ENCODE peak calls at places on chromosomes 2 and 18, in ten cellular contexts. One of them, this sample, is unnamed.

GRCh38 chr2:131058214-131058613 is 35.0 kb downstream of the FAM168B start:
- DNase-seq in foreskin fibroblast: no peak
- DNase-seq in bronchial epithelial cell: no peak
- DNase-seq in fibroblast of pulmonary artery: no peak
- DNase-seq in HFF-Myc: no peak
- DNase-seq in astrocyte: no peak
- DNase-seq in fibroblast of villous mesenchyme: no peak
- DNase-seq in keratinocyte: no peak
- DNase-seq in heart left ventricle: no peak
- DNase-seq in mucosa of descending colon: no peak
- DNase-seq in this sample: no peak

GRCh38 chr2:56680971-56681631 is 497.3 kb downstream of the CCDC85A start:
- DNase-seq in foreskin fibroblast: peak
- DNase-seq in bronchial epithelial cell: peak
- DNase-seq in fibroblast of pulmonary artery: peak
- DNase-seq in HFF-Myc: no peak
- DNase-seq in astrocyte: peak
- DNase-seq in fibroblast of villous mesenchyme: peak
- DNase-seq in keratinocyte: peak
- DNase-seq in heart left ventricle: no peak
- DNase-seq in mucosa of descending colon: no peak
- DNase-seq in this sample: no peak

GRCh38 chr2:85216927-85217326 is 83.7 kb downstream of the TCF7L1 start:
- DNase-seq in foreskin fibroblast: no peak
- DNase-seq in bronchial epithelial cell: peak
- DNase-seq in fibroblast of pulmonary artery: no peak
- DNase-seq in HFF-Myc: no peak
- DNase-seq in astrocyte: no peak
- DNase-seq in fibroblast of villous mesenchyme: no peak
- DNase-seq in keratinocyte: no peak
- DNase-seq in heart left ventricle: no peak
- DNase-seq in mucosa of descending colon: no peak
- DNase-seq in this sample: no peak

GRCh38 chr2:240928476-240929363 is 22.6 kb downstream of the CROCC2 start:
- DNase-seq in foreskin fibroblast: no peak
- DNase-seq in bronchial epithelial cell: no peak
- DNase-seq in fibroblast of pulmonary artery: no peak
- DNase-seq in HFF-Myc: no peak
- DNase-seq in astrocyte: no peak
- DNase-seq in fibroblast of villous mesenchyme: no peak
- DNase-seq in keratinocyte: no peak
- DNase-seq in heart left ventricle: no peak
- DNase-seq in mucosa of descending colon: no peak
- DNase-seq in this sample: no peak

GRCh38 chr18:23977709-23978483 is 36.7 kb upstream of the TTC39C start:
- DNase-seq in foreskin fibroblast: no peak
- DNase-seq in bronchial epithelial cell: no peak
- DNase-seq in fibroblast of pulmonary artery: peak
- DNase-seq in HFF-Myc: no peak
- DNase-seq in astrocyte: peak
- DNase-seq in fibroblast of villous mesenchyme: peak
- DNase-seq in keratinocyte: no peak
- DNase-seq in heart left ventricle: no peak
- DNase-seq in mucosa of descending colon: no peak
- DNase-seq in this sample: no peak

GRCh38 chr2:231037202-231037730 is at the start of gene C2orf72:
- DNase-seq in foreskin fibroblast: peak
- DNase-seq in bronchial epithelial cell: no peak
- DNase-seq in fibroblast of pulmonary artery: no peak
- DNase-seq in HFF-Myc: no peak
- DNase-seq in astrocyte: no peak
- DNase-seq in fibroblast of villous mesenchyme: no peak
- DNase-seq in keratinocyte: no peak
- DNase-seq in heart left ventricle: no peak
- DNase-seq in mucosa of descending colon: peak
- DNase-seq in this sample: no peak

GRCh38 chr18:51253476-51253875 is 56.0 kb upstream of the MEX3C start:
- DNase-seq in foreskin fibroblast: no peak
- DNase-seq in bronchial epithelial cell: no peak
- DNase-seq in fibroblast of pulmonary artery: no peak
- DNase-seq in HFF-Myc: no peak
- DNase-seq in astrocyte: no peak
- DNase-seq in fibroblast of villous mesenchyme: no peak
- DNase-seq in keratinocyte: no peak
- DNase-seq in heart left ventricle: no peak
- DNase-seq in mucosa of descending colon: no peak
- DNase-seq in this sample: no peak

GRCh38 chr2:73255007-73255644 is 21.0 kb downstream of the CCT7 start:
- DNase-seq in foreskin fibroblast: no peak
- DNase-seq in bronchial epithelial cell: peak
- DNase-seq in fibroblast of pulmonary artery: no peak
- DNase-seq in HFF-Myc: no peak
- DNase-seq in astrocyte: no peak
- DNase-seq in fibroblast of villous mesenchyme: no peak
- DNase-seq in keratinocyte: no peak
- DNase-seq in heart left ventricle: no peak
- DNase-seq in mucosa of descending colon: no peak
- DNase-seq in this sample: no peak

GRCh38 chr2:232235716-232236115 is 142.8 kb upstream of the ALPP start:
- DNase-seq in foreskin fibroblast: no peak
- DNase-seq in bronchial epithelial cell: peak
- DNase-seq in fibroblast of pulmonary artery: no peak
- DNase-seq in HFF-Myc: no peak
- DNase-seq in astrocyte: no peak
- DNase-seq in fibroblast of villous mesenchyme: no peak
- DNase-seq in keratinocyte: no peak
- DNase-seq in heart left ventricle: no peak
- DNase-seq in mucosa of descending colon: no peak
- DNase-seq in this sample: no peak

GRCh38 chr2:1653137-1653789 is 91.1 kb downstream of the PXDN start:
- DNase-seq in foreskin fibroblast: peak
- DNase-seq in bronchial epithelial cell: peak
- DNase-seq in fibroblast of pulmonary artery: peak
- DNase-seq in HFF-Myc: no peak
- DNase-seq in astrocyte: peak
- DNase-seq in fibroblast of villous mesenchyme: peak
- DNase-seq in keratinocyte: no peak
- DNase-seq in heart left ventricle: no peak
- DNase-seq in mucosa of descending colon: no peak
- DNase-seq in this sample: peak

GRCh38 chr2:11681722-11682589 is 12.0 kb upstream of the NTSR2 start:
- DNase-seq in foreskin fibroblast: no peak
- DNase-seq in bronchial epithelial cell: peak
- DNase-seq in fibroblast of pulmonary artery: no peak
- DNase-seq in HFF-Myc: no peak
- DNase-seq in astrocyte: no peak
- DNase-seq in fibroblast of villous mesenchyme: no peak
- DNase-seq in keratinocyte: no peak
- DNase-seq in heart left ventricle: no peak
- DNase-seq in mucosa of descending colon: peak
- DNase-seq in this sample: no peak
- H3K4me3 ChIP-seq in foreskin fibroblast: no peak
- H3K4me3 ChIP-seq in bronchial epithelial cell: no peak
- H3K4me3 ChIP-seq in fibroblast of pulmonary artery: no peak
- H3K4me3 ChIP-seq in HFF-Myc: no peak
- H3K4me3 ChIP-seq in astrocyte: no peak
- H3K4me3 ChIP-seq in fibroblast of villous mesenchyme: no peak
- H3K4me3 ChIP-seq in keratinocyte: no peak
- H3K4me3 ChIP-seq in heart left ventricle: no peak
- H3K4me3 ChIP-seq in mucosa of descending colon: no peak
- H3K4me3 ChIP-seq in this sample: no peak

GRCh38 chr2:180747728-180748127 is 232.7 kb upstream of the UBE2E3 start:
- DNase-seq in foreskin fibroblast: no peak
- DNase-seq in bronchial epithelial cell: peak
- DNase-seq in fibroblast of pulmonary artery: peak
- DNase-seq in HFF-Myc: no peak
- DNase-seq in astrocyte: peak
- DNase-seq in fibroblast of villous mesenchyme: no peak
- DNase-seq in keratinocyte: peak
- DNase-seq in heart left ventricle: no peak
- DNase-seq in mucosa of descending colon: no peak
- DNase-seq in this sample: no peak
- TF ChIP-seq CTCF in foreskin fibroblast: no peak
- TF ChIP-seq CTCF in bronchial epithelial cell: no peak
- TF ChIP-seq CTCF in fibroblast of pulmonary artery: no peak
- TF ChIP-seq CTCF in HFF-Myc: no peak
- TF ChIP-seq CTCF in astrocyte: no peak
- TF ChIP-seq CTCF in fibroblast of villous mesenchyme: no peak
- TF ChIP-seq CTCF in keratinocyte: no peak
- TF ChIP-seq CTCF in heart left ventricle: no peak
- TF ChIP-seq CTCF in mucosa of descending colon: no peak
- TF ChIP-seq CTCF in this sample: no peak

DNA sequence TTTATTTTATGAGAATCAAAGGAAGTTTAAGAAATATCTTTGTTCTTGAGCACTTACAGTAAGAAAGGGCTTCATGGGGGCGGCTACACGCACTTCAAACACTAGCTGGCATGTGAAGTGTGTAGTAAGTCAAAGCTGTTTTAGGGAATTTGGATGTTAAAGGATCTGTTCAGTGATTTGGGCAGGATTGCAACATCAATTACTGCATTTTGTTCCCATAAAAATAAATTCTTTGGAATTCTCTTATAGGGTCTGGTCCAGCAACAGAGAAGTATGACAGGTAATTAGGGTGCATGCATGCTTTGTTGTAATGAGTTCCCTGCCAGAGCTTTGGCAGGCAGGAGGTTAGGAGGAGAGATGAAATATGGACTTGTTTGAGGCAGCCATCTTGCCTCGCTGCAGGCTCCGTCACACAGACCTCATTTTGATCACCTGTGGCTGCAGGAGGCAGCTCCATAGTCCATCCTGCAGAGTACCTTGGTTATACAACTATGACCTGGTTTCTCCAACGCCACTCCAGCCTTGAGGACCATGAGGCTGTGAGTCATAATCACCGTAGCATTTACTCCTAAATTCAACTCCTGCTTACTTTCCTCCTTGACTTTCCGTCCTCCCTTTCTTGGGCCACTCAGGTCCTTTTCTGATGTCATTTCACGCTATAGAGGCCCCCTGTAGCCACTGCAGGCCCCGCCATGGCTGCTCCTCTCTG is 26.5 kb upstream of the EML4 start:
- DNase-seq in foreskin fibroblast: no peak
- DNase-seq in bronchial epithelial cell: no peak
- DNase-seq in fibroblast of pulmonary artery: peak
- DNase-seq in HFF-Myc: no peak
- DNase-seq in astrocyte: peak
- DNase-seq in fibroblast of villous mesenchyme: peak
- DNase-seq in keratinocyte: no peak
- DNase-seq in heart left ventricle: no peak
- DNase-seq in mucosa of descending colon: no peak
- DNase-seq in this sample: no peak
- H3K4me3 ChIP-seq in foreskin fibroblast: no peak
- H3K4me3 ChIP-seq in bronchial epithelial cell: no peak
- H3K4me3 ChIP-seq in fibroblast of pulmonary artery: peak
- H3K4me3 ChIP-seq in HFF-Myc: no peak
- H3K4me3 ChIP-seq in astrocyte: peak
- H3K4me3 ChIP-seq in fibroblast of villous mesenchyme: no peak
- H3K4me3 ChIP-seq in keratinocyte: peak
- H3K4me3 ChIP-seq in heart left ventricle: no peak
- H3K4me3 ChIP-seq in mucosa of descending colon: no peak
- H3K4me3 ChIP-seq in this sample: peak

GRCh38 chr2:148999451-148999891 is 39.0 kb upstream of the LYPD6B start:
- DNase-seq in foreskin fibroblast: peak
- DNase-seq in bronchial epithelial cell: no peak
- DNase-seq in fibroblast of pulmonary artery: no peak
- DNase-seq in HFF-Myc: no peak
- DNase-seq in astrocyte: no peak
- DNase-seq in fibroblast of villous mesenchyme: peak
- DNase-seq in keratinocyte: no peak
- DNase-seq in heart left ventricle: no peak
- DNase-seq in mucosa of descending colon: no peak
- DNase-seq in this sample: no peak
- TF ChIP-seq CTCF in foreskin fibroblast: no peak
- TF ChIP-seq CTCF in bronchial epithelial cell: no peak
- TF ChIP-seq CTCF in fibroblast of pulmonary artery: no peak
- TF ChIP-seq CTCF in HFF-Myc: no peak
- TF ChIP-seq CTCF in astrocyte: no peak
- TF ChIP-seq CTCF in fibroblast of villous mesenchyme: no peak
- TF ChIP-seq CTCF in keratinocyte: no peak
- TF ChIP-seq CTCF in heart left ventricle: no peak
- TF ChIP-seq CTCF in mucosa of descending colon: no peak
- TF ChIP-seq CTCF in this sample: no peak

GRCh38 chr18:65748321-65748720 is 2.5 kb upstream of the CDH7 start:
- DNase-seq in foreskin fibroblast: no peak
- DNase-seq in bronchial epithelial cell: no peak
- DNase-seq in fibroblast of pulmonary artery: no peak
- DNase-seq in HFF-Myc: no peak
- DNase-seq in astrocyte: no peak
- DNase-seq in fibroblast of villous mesenchyme: no peak
- DNase-seq in keratinocyte: no peak
- DNase-seq in heart left ventricle: no peak
- DNase-seq in mucosa of descending colon: no peak
- DNase-seq in this sample: no peak

GRCh38 chr18:65750421-65751144 is at the start of gene CDH7:
- DNase-seq in foreskin fibroblast: peak
- DNase-seq in bronchial epithelial cell: no peak
- DNase-seq in fibroblast of pulmonary artery: no peak
- DNase-seq in HFF-Myc: no peak
- DNase-seq in astrocyte: no peak
- DNase-seq in fibroblast of villous mesenchyme: no peak
- DNase-seq in keratinocyte: no peak
- DNase-seq in heart left ventricle: no peak
- DNase-seq in mucosa of descending colon: no peak
- DNase-seq in this sample: no peak

GRCh38 chr18:65752625-65753325 is 2.0 kb downstream of the CDH7 start:
- DNase-seq in foreskin fibroblast: no peak
- DNase-seq in bronchial epithelial cell: no peak
- DNase-seq in fibroblast of pulmonary artery: no peak
- DNase-seq in HFF-Myc: no peak
- DNase-seq in astrocyte: no peak
- DNase-seq in fibroblast of villous mesenchyme: no peak
- DNase-seq in keratinocyte: no peak
- DNase-seq in heart left ventricle: no peak
- DNase-seq in mucosa of descending colon: no peak
- DNase-seq in this sample: no peak

GRCh38 chr18:65751145-65752085 is 603 bp downstream of the CDH7 start:
- DNase-seq in foreskin fibroblast: peak
- DNase-seq in bronchial epithelial cell: no peak
- DNase-seq in fibroblast of pulmonary artery: no peak
- DNase-seq in HFF-Myc: no peak
- DNase-seq in astrocyte: peak
- DNase-seq in fibroblast of villous mesenchyme: no peak
- DNase-seq in keratinocyte: no peak
- DNase-seq in heart left ventricle: no peak
- DNase-seq in mucosa of descending colon: no peak
- DNase-seq in this sample: no peak

DNA sequence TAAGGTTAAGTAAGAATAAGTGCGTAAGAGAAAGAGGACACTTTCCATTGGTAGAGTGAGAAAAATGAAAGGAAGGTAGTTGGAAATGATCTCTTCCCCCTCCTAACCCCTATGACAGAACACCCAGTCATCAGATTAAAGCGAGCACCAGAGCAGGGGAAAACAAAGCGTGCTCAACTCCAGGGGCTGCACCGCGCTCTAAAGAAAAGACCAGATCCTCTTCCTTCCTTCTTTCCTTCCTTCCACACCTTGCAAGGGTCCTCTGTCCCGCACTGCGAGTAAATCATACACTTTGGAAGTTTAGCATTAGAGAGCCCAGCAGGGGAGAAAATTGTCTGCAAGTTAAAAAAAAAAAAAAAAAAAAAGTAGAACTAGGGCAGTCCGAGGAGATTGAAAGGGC is 931 bp upstream of the CDH7 start:
- DNase-seq in foreskin fibroblast: peak
- DNase-seq in bronchial epithelial cell: peak
- DNase-seq in fibroblast of pulmonary artery: no peak
- DNase-seq in HFF-Myc: no peak
- DNase-seq in astrocyte: no peak
- DNase-seq in fibroblast of villous mesenchyme: no peak
- DNase-seq in keratinocyte: no peak
- DNase-seq in heart left ventricle: no peak
- DNase-seq in mucosa of descending colon: no peak
- DNase-seq in this sample: no peak
- H3K4me3 ChIP-seq in foreskin fibroblast: no peak
- H3K4me3 ChIP-seq in bronchial epithelial cell: no peak
- H3K4me3 ChIP-seq in fibroblast of pulmonary artery: no peak
- H3K4me3 ChIP-seq in HFF-Myc: no peak
- H3K4me3 ChIP-seq in astrocyte: no peak
- H3K4me3 ChIP-seq in fibroblast of villous mesenchyme: no peak
- H3K4me3 ChIP-seq in keratinocyte: no peak
- H3K4me3 ChIP-seq in heart left ventricle: peak
- H3K4me3 ChIP-seq in mucosa of descending colon: no peak
- H3K4me3 ChIP-seq in this sample: no peak

This sample was measured in AG04449.